ENCODE peak calls at places on chromosomes 4 and X, in six cellular contexts. L, F, M, Y, U and P are unnamed samples.
A peak's percentile ranks its signal among the peaks of the same experiment; 100 is the strongest.

GRCh38 chr4:63464393-63464792 is 944.9 kb downstream of the TECRL start:
- DNase-seq in L (no peak), F (no peak), M (no peak), Y (no peak), U (no peak), P (no peak)

GRCh38 chr4:48141048-48141447 is 7.0 kb upstream of the TXK start:
- DNase-seq in L (no peak), F (no peak), M (peak; percentile 27), Y (peak; percentile 56), U (no peak), P (no peak)

GRCh38 chr4:161336016-161336415 is 827.8 kb downstream of the FSTL5 start:
- DNase-seq in L (no peak), F (no peak), M (no peak), Y (no peak), U (no peak), P (peak; percentile 45)

GRCh38 chr4:122914292-122914904 is 8.0 kb downstream of the NUDT6 start:
- DNase-seq in L (no peak), F (no peak), M (peak; percentile 62), Y (peak; percentile 68), U (no peak), P (no peak)

GRCh38 chr4:182189107-182189878 is 53.9 kb upstream of the TENM3 start:
- DNase-seq in L (no peak), F (no peak), M (peak; percentile 86), Y (peak; percentile 94), U (no peak), P (peak; percentile 74)

GRCh38 chrX:110588164-110588563 is 207.5 kb downstream of the CHRDL1 start:
- DNase-seq in L (no peak), F (no peak), M (no peak), Y (no peak), U (no peak), P (no peak)

GRCh38 chr4:120536884-120537283 is 385.6 kb downstream of the PRDM5 start:
- DNase-seq in L (no peak), F (no peak), M (no peak), Y (no peak), U (no peak), P (no peak)

GRCh38 chr4:121183359-121183758 is 19.2 kb upstream of the TNIP3 start:
- DNase-seq in L (no peak), F (no peak), M (no peak), Y (no peak), U (no peak), P (no peak)

GRCh38 chr4:42357325-42357724 is 40.0 kb upstream of the SHISA3 start:
- DNase-seq in L (no peak), F (no peak), M (no peak), Y (no peak), U (no peak), P (no peak)

GRCh38 chr4:184689681-184690080 is 40.1 kb downstream of the PRIMPOL start:
- DNase-seq in L (no peak), F (no peak), M (no peak), Y (no peak), U (no peak), P (no peak)

GRCh38 chr4:41510179-41510578 is 27.8 kb upstream of the LIMCH1 start:
- DNase-seq in L (no peak), F (no peak), M (no peak), Y (no peak), U (no peak), P (no peak)

GRCh38 chr4:3286335-3287175 is 6.3 kb upstream of the RGS12 start:
- DNase-seq in L (no peak), F (no peak), M (no peak), Y (no peak), U (no peak), P (no peak)
- H3K4me3 ChIP-seq in L (no peak overlapping the region), F (no peak overlapping the region), M (no peak overlapping the region), Y (no peak overlapping the region), U (no peak overlapping the region), P (no peak overlapping the region)

DNA sequence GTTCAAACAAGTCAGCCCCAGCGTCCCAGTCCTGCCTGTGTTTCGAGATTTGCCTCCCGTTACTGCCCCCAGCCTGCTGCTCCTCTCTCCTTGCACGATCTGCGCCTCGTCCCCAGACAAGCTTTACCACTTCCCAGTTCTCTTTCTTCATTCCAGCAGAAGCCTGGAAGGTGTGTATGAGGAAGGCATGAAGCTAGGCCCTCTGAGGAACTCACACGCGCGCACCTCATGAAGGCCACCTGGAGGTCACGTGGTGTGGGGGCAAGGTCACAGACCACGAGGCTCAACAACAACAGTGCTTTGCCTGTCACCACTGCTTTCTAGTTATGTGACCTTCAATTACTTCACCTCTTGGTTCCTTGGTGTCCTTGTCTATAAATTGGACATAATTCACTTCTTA is 181.0 kb downstream of the PALLD start:
- DNase-seq in L (no peak), F (no peak), M (no peak), Y (no peak), U (no peak), P (no peak)
- H3K36me3 ChIP-seq in L (no peaks in the 10 kb centered on the region), F (no peaks in the 10 kb centered on the region), M (peaks cover 28% of the 10 kb centered on the region), Y (no peaks in the 10 kb centered on the region), U (no peaks in the 10 kb centered on the region), P (no peaks in the 10 kb centered on the region)

GRCh38 chr4:73435984-73436383 is at the start of gene AFP:
- DNase-seq in L (no peak), F (no peak), M (no peak), Y (no peak), U (no peak), P (no peak)

GRCh38 chr4:73434311-73434710 is 1.7 kb upstream of the AFP start:
- DNase-seq in L (no peak), F (no peak), M (no peak), Y (peak; percentile 7), U (no peak), P (no peak)

GRCh38 chr4:73432169-73433000 is 3.6 kb upstream of the AFP start:
- DNase-seq in L (no peak), F (no peak), M (no peak), Y (no peak), U (no peak), P (no peak)

GRCh38 chr4:73431813-73432168 is 4.2 kb upstream of the AFP start:
- DNase-seq in L (no peak), F (no peak), M (no peak), Y (no peak), U (no peak), P (no peak)

GRCh38 chr4:73433140-73433539 is 2.9 kb upstream of the AFP start:
- DNase-seq in L (no peak), F (no peak), M (no peak), Y (no peak), U (no peak), P (no peak)
- H3K27me3 ChIP-seq in L (no peaks in the 10 kb centered on the region), F (no peaks in the 10 kb centered on the region), M (peaks cover 19% of the 10 kb centered on the region), Y (peaks cover 7% of the 10 kb centered on the region), U (no peaks in the 10 kb centered on the region), P (no peaks in the 10 kb centered on the region)

DNA sequence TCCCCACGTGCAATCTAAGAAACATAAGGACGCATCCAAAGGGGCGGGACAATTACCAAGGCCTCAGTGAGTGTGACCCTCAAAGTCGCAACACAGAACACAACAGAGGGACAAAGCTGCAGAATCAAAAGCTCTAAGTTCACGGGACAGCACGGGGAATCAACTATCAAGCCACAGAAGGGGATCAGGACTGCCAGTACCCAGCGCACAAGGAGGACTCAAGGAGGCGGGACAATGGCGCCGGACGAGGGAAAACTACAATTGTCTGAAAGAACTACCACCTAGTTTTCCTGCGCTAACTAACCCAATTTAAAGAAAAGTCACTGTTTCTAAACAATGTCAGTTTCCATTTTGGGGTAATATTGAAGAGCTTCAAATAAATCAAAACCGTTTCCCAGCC is 1.3 kb downstream of the FAM53A start:
- DNase-seq in L (peak; percentile 25), F (no peak), M (no peak), Y (no peak), U (peak; percentile 61), P (no peak)
- H3K4me3 ChIP-seq in L (peak overlapping the region; percentile 73), F (peak overlapping the region; percentile 77), M (no peak overlapping the region), Y (peak overlapping the region; percentile 83), U (peak overlapping the region; percentile 65), P (peak overlapping the region; percentile 55)

DNA sequence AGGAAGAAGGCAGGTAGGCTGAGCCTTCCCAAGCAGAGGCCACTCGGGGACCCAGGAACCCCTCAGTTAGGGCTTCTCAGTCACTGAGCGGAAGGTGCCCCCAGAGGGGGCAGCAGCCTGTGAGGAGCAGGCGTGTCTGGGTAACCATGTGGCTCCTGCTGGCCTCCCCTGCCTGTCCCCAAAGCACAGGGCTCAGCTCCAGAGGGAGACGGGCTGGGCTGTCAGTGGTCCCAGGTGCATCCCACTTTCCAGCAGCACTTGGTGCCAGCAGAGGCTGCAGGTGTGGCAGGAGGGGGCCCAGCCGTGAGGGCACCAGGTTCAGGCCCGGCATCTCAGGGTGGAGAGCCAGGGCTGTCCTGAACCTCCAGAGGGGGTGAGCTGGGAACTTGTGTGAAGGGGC is 22.7 kb downstream of the TACC3 start:
- DNase-seq in L (no peak), F (peak; percentile 56), M (no peak), Y (no peak), U (no peak), P (no peak)
- H3K36me3 ChIP-seq in L (peaks cover 34% of the 10 kb centered on the region), F (no peaks in the 10 kb centered on the region), M (peaks cover 44% of the 10 kb centered on the region), Y (peaks cover 22% of the 10 kb centered on the region), U (peaks cover 4% of the 10 kb centered on the region), P (peaks cover 8% of the 10 kb centered on the region)

DNA sequence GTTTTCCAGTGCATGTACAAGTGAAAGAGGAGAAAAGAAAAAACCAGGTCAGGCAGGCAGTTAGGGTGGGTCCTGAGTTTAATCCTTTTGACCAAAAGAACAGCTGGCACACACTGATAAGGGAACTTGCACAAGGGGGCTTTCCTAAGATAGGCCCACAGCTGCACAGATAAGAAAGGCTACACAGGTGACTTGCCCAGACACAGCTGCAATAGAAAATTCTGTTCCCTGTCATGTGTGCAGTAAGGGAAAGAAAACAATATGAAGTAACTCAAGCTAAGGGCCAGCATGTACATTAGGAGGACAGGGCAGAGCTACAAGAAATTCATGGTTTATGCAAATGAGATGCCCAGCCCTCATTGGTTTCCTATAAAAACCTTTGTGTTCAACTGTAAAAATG is 32.9 kb downstream of the LUZP4 start:
- DNase-seq in L (no peak), F (no peak), M (no peak), Y (no peak), U (no peak), P (no peak)
- H3K27me3 ChIP-seq in L (no peaks in the 10 kb centered on the region), F (no peaks in the 10 kb centered on the region), M (no peaks in the 10 kb centered on the region), Y (peaks cover 4% of the 10 kb centered on the region), U (no peaks in the 10 kb centered on the region), P (no peaks in the 10 kb centered on the region)

DNA sequence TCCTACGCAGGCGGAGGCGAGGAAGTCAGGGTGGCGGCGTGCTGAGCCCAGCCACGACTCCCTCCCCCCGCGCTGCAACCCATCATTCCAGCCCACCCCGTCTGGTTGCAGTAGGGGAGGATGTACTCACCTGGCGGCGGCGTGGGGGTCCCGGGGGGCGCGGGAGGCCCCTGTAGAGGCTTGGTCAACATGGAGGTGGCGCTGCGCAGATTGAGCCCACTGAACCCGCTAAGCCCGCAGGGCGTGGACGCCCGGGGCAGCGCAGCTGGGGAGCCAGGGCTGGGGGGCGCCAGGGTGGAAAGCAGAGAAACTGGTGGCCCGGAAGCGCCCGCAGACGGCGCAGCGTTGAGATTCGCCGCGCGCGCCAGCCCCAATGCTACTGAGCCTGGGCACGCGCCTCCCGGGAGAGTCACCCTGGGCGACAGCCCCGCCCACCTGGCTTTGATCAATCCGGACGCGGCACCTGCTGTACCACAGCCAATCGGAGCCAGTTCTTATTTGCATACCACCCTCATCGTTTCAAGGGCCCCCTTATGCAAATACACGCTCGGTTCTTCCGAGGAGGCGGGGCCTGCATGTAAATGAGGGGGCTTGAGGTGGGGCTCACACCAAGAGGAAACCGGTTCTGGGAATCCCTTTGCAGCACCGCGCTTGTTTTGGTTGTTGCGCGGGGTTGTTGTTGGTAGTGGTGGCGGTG is at the start of gene PIM2:
- DNase-seq in L (peak; percentile 94), F (peak; percentile 95), M (peak; percentile 75), Y (peak; percentile 82), U (peak; percentile 96), P (peak; percentile 69)
- H3K4me3 ChIP-seq in L (peak within 1 kb of the TSS; percentile 65), F (peak within 1 kb of the TSS; percentile 57), M (peak within 1 kb of the TSS; percentile 59), Y (peak within 1 kb of the TSS; percentile 57), U (peak within 1 kb of the TSS; percentile 65), P (peak within 1 kb of the TSS; percentile 40)